ENCODE peak calls at places on chromosome 13, in eight cellular contexts. P is AG04450; S is choroid plexus epithelial cell; N is ovary; A is CD8-positive, alpha-beta T cell; U is cardiac muscle cell; W is tibial artery; G is astrocyte of the spinal cord. R is an unnamed sample.

GRCh38 chr13:92175330-92175729 is 776.9 kb downstream of the GPC5 start:
- DNase-seq in P (peak; percentile 34), S (peak; percentile 93), N (peak; percentile 51), A (no peak), U (peak; percentile 63), W (no peak), G (peak; percentile 82), R (peak; percentile 53)

GRCh38 chr13:97295279-97296182 is 73.4 kb downstream of the MBNL2 start:
- DNase-seq in P (peak; percentile 26), S (peak; percentile 45), N (no peak), A (no peak), U (no peak), W (no peak), G (peak; percentile 85), R (peak; percentile 57)

GRCh38 chr13:76822691-76823267 is 63.4 kb downstream of the KCTD12 start:
- DNase-seq in P (no peak), S (peak; percentile 74), N (no peak), A (no peak), U (no peak), W (no peak), G (no peak), R (peak; percentile 56)

GRCh38 chr13:33744589-33745369 is 73.2 kb upstream of the RFC3 start:
- DNase-seq in P (no peak), S (peak; percentile 5), N (no peak), A (no peak), U (no peak), W (no peak), G (no peak), R (no peak)

GRCh38 chr13:39111145-39111544 is 72.9 kb downstream of the NHLRC3 start:
- DNase-seq in P (no peak), S (no peak), N (no peak), A (no peak), U (peak; percentile 77), W (no peak), G (no peak), R (no peak)

GRCh38 chr13:113153810-113154748 is 4.4 kb upstream of the PROZ start:
- DNase-seq in P (no peak), S (peak; percentile 77), N (peak; percentile 91), A (peak; percentile 73), U (peak; percentile 80), W (peak; percentile 89), G (peak; percentile 64), R (peak; percentile 62)

GRCh38 chr13:80649274-80649673 is 308.3 kb upstream of the SPRY2 start:
- DNase-seq in P (no peak), S (no peak), N (no peak), A (no peak), U (no peak), W (no peak), G (no peak), R (no peak)

GRCh38 chr13:44605275-44605674 is 29.1 kb upstream of the TSC22D1 start:
- DNase-seq in P (no peak), S (no peak), N (no peak), A (no peak), U (no peak), W (no peak), G (no peak), R (peak; percentile 27)

GRCh38 chr13:26186995-26187394 is 35.1 kb downstream of the RNF6 start:
- DNase-seq in P (no peak), S (no peak), N (peak; percentile 31), A (no peak), U (no peak), W (no peak), G (no peak), R (no peak)

GRCh38 chr13:46170268-46170667 is 11.7 kb downstream of the LCP1 start:
- DNase-seq in P (no peak), S (no peak), N (no peak), A (no peak), U (peak; percentile 5), W (no peak), G (no peak), R (no peak)

DNA sequence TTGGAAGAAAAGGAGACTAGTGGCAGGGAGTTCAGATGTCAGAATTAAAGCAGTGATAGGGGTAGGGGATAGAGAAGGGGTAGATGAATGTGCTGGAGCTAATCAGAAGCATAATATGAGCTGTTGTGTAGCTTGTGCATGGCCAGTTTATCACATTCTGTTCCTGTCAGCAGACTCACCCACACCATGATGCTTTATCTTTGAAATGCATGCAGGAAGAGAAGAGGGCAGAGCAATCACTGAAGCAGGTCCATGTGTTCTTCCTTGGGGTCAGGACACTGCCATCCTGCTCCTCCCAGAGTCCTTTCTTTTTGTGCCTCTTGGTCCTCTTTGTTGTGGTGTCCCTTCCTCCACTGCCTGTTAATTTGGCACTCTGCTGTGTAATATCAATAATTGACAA is 5.8 kb downstream of the CHAMP1 start:
- DNase-seq in P (no peak), S (no peak), N (no peak), A (no peak), U (no peak), W (no peak), G (no peak), R (peak; percentile 17)
- H3K4me3 ChIP-seq in P (peak overlapping the region; percentile 27), S (no peak overlapping the region), N (no peak overlapping the region), A (no peak overlapping the region), U (no peak overlapping the region), W (no peak overlapping the region), G (no peak overlapping the region), R (no peak overlapping the region)

GRCh38 chr13:41766439-41766838 is 194.5 kb downstream of the VWA8 start:
- DNase-seq in P (no peak), S (no peak), N (no peak), A (no peak), U (no peak), W (no peak), G (no peak), R (no peak)

GRCh38 chr13:41767801-41768200 is 193.1 kb downstream of the VWA8 start:
- DNase-seq in P (no peak), S (peak; percentile 59), N (no peak), A (no peak), U (peak; percentile 34), W (no peak), G (no peak), R (no peak)

GRCh38 chr13:41764558-41764957 is 196.4 kb downstream of the VWA8 start:
- DNase-seq in P (no peak), S (no peak), N (no peak), A (no peak), U (no peak), W (no peak), G (no peak), R (no peak)

GRCh38 chr13:41765020-41765419 is 195.9 kb downstream of the VWA8 start:
- DNase-seq in P (no peak), S (no peak), N (no peak), A (no peak), U (no peak), W (no peak), G (no peak), R (no peak)

DNA sequence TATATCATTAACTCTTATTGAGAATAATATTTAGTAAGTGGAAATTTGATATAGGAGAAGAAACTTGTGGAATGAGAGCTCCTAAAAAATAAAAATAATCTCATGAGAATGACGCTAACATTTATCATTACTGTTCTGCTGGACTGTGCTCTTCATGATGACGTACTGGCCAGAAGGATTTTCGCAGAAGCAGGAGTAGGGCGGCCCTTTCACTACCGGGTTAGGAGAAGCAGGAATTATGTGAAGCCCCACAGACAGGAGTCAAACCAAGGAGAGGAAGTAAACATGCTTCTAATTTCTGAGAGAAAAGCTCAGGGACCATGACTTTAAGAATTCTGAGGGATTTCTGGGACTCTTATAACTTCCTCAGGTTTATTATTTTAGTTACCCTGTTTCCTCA is 195.1 kb downstream of the VWA8 start:
- DNase-seq in P (no peak), S (peak; percentile 23), N (no peak), A (no peak), U (no peak), W (no peak), G (no peak), R (no peak)
- TF ChIP-seq CTCF in P (no peak), S (no peak), N (no peak), A (no peak), U (no peak), W (no peak), G (no peak), R (no peak)

GRCh38 chr13:99996177-99996705 is 14.7 kb downstream of the ZIC2 start:
- DNase-seq in P (no peak), S (peak; percentile 72), N (no peak), A (no peak), U (no peak), W (no peak), G (peak; percentile 69), R (no peak)

GRCh38 chr13:99998261-99998660 is 16.7 kb downstream of the ZIC2 start:
- DNase-seq in P (no peak), S (no peak), N (no peak), A (no peak), U (no peak), W (no peak), G (no peak), R (no peak)

GRCh38 chr13:99995104-99995502 is 13.5 kb downstream of the ZIC2 start:
- DNase-seq in P (no peak), S (no peak), N (no peak), A (no peak), U (no peak), W (no peak), G (peak; percentile 71), R (no peak)

GRCh38 chr13:99995503-99996176 is 14.1 kb downstream of the ZIC2 start:
- DNase-seq in P (no peak), S (peak; percentile 78), N (no peak), A (no peak), U (no peak), W (no peak), G (peak; percentile 75), R (peak; percentile 15)

DNA sequence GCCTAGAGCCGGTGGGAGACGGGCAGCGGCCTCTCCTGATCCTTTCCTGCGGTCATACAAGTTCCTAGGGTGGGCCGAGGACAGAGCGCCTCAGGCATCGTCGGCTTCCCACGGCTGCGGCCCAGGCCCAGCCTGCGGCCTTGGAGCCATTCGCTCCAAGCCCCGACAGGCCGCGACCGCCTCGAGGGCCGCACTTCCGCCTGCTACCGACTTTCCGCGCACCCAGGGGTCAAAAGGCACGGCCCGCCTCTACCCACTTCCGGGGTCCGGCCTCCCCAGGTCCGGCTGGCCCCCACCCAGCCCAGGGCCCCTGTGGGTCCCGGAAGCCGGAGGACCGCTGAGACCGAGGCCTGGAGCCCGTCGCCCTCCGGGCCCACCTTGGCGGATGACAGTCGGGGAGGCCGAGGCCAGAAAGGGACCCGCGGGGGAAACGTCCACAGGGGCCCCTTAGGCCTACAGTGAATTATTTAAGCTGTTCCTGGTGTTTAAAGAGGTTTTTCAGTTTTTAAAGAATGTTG is 16.2 kb downstream of the ZIC2 start:
- DNase-seq in P (no peak), S (no peak), N (no peak), A (no peak), U (no peak), W (no peak), G (no peak), R (no peak)
- H3K4me3 ChIP-seq in P (no peak overlapping the region), S (no peak overlapping the region), N (no peak overlapping the region), A (no peak overlapping the region), U (no peak overlapping the region), W (no peak overlapping the region), G (no peak overlapping the region), R (no peak overlapping the region)

GRCh38 chr13:100478107-100478809 is 110.3 kb downstream of the GGACT start:
- DNase-seq in P (no peak), S (no peak), N (no peak), A (no peak), U (no peak), W (no peak), G (no peak), R (no peak)

GRCh38 chr13:100470841-100471505 is 117.6 kb downstream of the GGACT start:
- DNase-seq in P (no peak), S (no peak), N (no peak), A (no peak), U (no peak), W (no peak), G (no peak), R (no peak)

GRCh38 chr13:100473493-100474044 is 115.0 kb downstream of the GGACT start:
- DNase-seq in P (no peak), S (no peak), N (no peak), A (no peak), U (no peak), W (no peak), G (no peak), R (no peak)

GRCh38 chr13:100473087-100473486 is 115.5 kb downstream of the GGACT start:
- DNase-seq in P (no peak), S (peak; percentile 24), N (no peak), A (no peak), U (peak; percentile 12), W (no peak), G (no peak), R (no peak)
- TF ChIP-seq CTCF in P (no peak), S (peak; percentile 28), N (no peak), A (no peak), U (no peak), W (no peak), G (no peak), R (no peak)